ENCODE peak calls at places on chromosomes 6 and 20, in five cellular contexts. One of them, this sample, is unnamed.

GRCh38 chr6:158706369-158706982 is 56.6 kb downstream of the SYTL3 start:
- DNase-seq in endothelial cell: peak
- DNase-seq in CD4-positive, alpha-beta T cell: no peak
- DNase-seq in fibroblast of mammary gland: peak
- DNase-seq in fibroblast of villous mesenchyme: peak
- DNase-seq in this sample: no peak

GRCh38 chr6:21049572-21049971 is 515.3 kb downstream of the CDKAL1 start:
- DNase-seq in endothelial cell: no peak
- DNase-seq in CD4-positive, alpha-beta T cell: no peak
- DNase-seq in fibroblast of mammary gland: peak
- DNase-seq in fibroblast of villous mesenchyme: no peak
- DNase-seq in this sample: no peak

GRCh38 chr20:21189761-21190523 is 64.1 kb downstream of the KIZ start:
- DNase-seq in endothelial cell: no peak
- DNase-seq in CD4-positive, alpha-beta T cell: no peak
- DNase-seq in fibroblast of mammary gland: no peak
- DNase-seq in fibroblast of villous mesenchyme: peak
- DNase-seq in this sample: no peak

GRCh38 chr6:112745765-112746164 is 398.6 kb downstream of the RFPL4B start:
- DNase-seq in endothelial cell: no peak
- DNase-seq in CD4-positive, alpha-beta T cell: no peak
- DNase-seq in fibroblast of mammary gland: no peak
- DNase-seq in fibroblast of villous mesenchyme: no peak
- DNase-seq in this sample: no peak

GRCh38 chr6:47922391-47922790 is 140.6 kb downstream of the OPN5 start:
- DNase-seq in endothelial cell: no peak
- DNase-seq in CD4-positive, alpha-beta T cell: no peak
- DNase-seq in fibroblast of mammary gland: no peak
- DNase-seq in fibroblast of villous mesenchyme: no peak
- DNase-seq in this sample: no peak

GRCh38 chr20:4864292-4864691 is 137.0 kb downstream of the SLC23A2 start:
- DNase-seq in endothelial cell: no peak
- DNase-seq in CD4-positive, alpha-beta T cell: no peak
- DNase-seq in fibroblast of mammary gland: no peak
- DNase-seq in fibroblast of villous mesenchyme: no peak
- DNase-seq in this sample: no peak

GRCh38 chr20:266604-267562 is 9.4 kb downstream of the DEFB132 start:
- DNase-seq in endothelial cell: peak
- DNase-seq in CD4-positive, alpha-beta T cell: peak
- DNase-seq in fibroblast of mammary gland: peak
- DNase-seq in fibroblast of villous mesenchyme: peak
- DNase-seq in this sample: peak

GRCh38 chr20:51016521-51016920 is 6.4 kb downstream of the KCNG1 start:
- DNase-seq in endothelial cell: no peak
- DNase-seq in CD4-positive, alpha-beta T cell: no peak
- DNase-seq in fibroblast of mammary gland: no peak
- DNase-seq in fibroblast of villous mesenchyme: no peak
- DNase-seq in this sample: no peak

GRCh38 chr20:56439784-56440291 is 27.8 kb downstream of the CASS4 start:
- DNase-seq in endothelial cell: no peak
- DNase-seq in CD4-positive, alpha-beta T cell: no peak
- DNase-seq in fibroblast of mammary gland: peak
- DNase-seq in fibroblast of villous mesenchyme: peak
- DNase-seq in this sample: no peak

GRCh38 chr6:18515767-18516166 is 128.6 kb downstream of the RNF144B start:
- DNase-seq in endothelial cell: no peak
- DNase-seq in CD4-positive, alpha-beta T cell: no peak
- DNase-seq in fibroblast of mammary gland: no peak
- DNase-seq in fibroblast of villous mesenchyme: no peak
- DNase-seq in this sample: no peak

GRCh38 chr6:135423649-135424128 is 73.9 kb downstream of the AHI1 start:
- DNase-seq in endothelial cell: no peak
- DNase-seq in CD4-positive, alpha-beta T cell: no peak
- DNase-seq in fibroblast of mammary gland: peak
- DNase-seq in fibroblast of villous mesenchyme: peak
- DNase-seq in this sample: no peak
- TF ChIP-seq CTCF in endothelial cell: peak
- TF ChIP-seq CTCF in CD4-positive, alpha-beta T cell: peak
- TF ChIP-seq CTCF in fibroblast of mammary gland: peak
- TF ChIP-seq CTCF in fibroblast of villous mesenchyme: peak
- TF ChIP-seq CTCF in this sample: peak

DNA sequence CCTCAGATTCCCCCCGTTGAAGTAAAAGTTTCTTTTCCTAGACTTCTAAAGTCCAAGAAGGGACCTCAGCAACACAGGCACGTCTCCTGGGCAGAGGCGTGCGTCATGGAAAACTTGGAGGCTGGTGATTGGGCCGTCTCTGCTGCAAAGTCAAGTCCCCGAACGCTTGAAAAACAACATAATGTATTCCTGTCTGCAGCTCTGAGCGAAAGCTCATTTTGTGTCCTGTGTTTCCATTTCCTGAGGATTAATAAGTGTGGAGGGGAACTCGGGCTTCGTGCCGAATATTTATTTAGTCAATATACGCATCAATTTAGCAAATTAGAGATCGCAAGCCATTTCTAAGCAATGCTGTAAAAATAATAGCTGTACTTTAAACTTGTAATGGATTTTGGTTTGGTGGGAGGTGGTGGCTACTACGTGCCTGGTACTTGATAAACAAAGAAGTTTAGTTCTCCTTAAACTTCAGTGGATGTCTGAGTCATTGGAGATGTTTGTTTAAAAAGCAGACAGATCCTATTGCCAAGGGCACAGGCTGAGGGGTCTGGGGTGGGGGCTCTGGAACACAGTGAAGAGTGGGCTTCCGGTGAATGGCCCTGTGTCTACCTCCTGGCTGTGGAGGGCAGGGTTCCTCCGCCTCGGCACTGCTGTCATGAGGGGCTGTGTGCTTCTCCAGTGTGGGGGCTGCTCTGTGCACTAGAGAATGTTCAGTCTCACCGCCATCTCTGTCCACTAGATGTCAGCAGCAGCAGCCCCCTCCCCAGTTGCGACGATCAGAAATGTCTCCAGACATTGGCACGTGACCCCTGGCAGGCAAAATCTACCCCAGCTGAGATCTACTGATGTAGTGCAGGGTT is 21.8 kb downstream of the PCK1 start:
- DNase-seq in endothelial cell: peak
- DNase-seq in CD4-positive, alpha-beta T cell: no peak
- DNase-seq in fibroblast of mammary gland: peak
- DNase-seq in fibroblast of villous mesenchyme: peak
- DNase-seq in this sample: no peak
- TF ChIP-seq CTCF in endothelial cell: peak
- TF ChIP-seq CTCF in CD4-positive, alpha-beta T cell: no peak
- TF ChIP-seq CTCF in fibroblast of mammary gland: peak
- TF ChIP-seq CTCF in fibroblast of villous mesenchyme: peak
- TF ChIP-seq CTCF in this sample: peak

DNA sequence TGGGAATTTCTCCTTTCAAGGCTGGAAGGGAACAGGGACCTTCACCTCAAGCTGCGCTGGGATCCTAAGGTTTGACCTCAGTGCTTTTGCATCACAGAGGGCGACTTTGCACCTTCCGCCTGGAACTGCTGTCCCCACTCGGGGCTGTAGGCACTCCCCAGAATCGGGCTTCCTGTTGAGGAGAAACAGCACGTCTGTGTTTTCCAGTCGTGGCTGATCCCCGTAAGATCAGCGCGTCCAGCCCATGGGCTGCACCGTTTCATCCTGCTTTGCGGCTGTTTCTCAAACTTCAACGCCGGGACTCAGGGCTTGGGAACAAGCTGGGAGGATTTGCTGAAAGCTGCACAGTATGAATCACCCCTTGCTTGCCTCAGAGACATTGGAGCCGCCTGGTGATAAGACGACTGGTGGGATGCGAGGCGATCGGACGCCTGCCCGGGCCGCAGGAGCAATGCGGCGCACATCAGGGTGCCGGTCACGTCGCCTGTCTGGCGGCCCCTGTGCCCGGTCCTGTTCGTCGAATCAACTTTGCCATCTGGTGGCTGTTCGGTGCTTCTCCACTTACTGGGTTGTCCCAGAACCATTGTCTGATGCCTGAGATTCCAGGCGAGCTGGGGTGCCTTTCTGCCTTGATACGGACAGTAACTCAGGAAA is 53.6 kb upstream of the FRMD1 start:
- DNase-seq in endothelial cell: peak
- DNase-seq in CD4-positive, alpha-beta T cell: no peak
- DNase-seq in fibroblast of mammary gland: peak
- DNase-seq in fibroblast of villous mesenchyme: peak
- DNase-seq in this sample: no peak
- TF ChIP-seq CTCF in endothelial cell: no peak
- TF ChIP-seq CTCF in CD4-positive, alpha-beta T cell: no peak
- TF ChIP-seq CTCF in fibroblast of mammary gland: peak
- TF ChIP-seq CTCF in fibroblast of villous mesenchyme: peak
- TF ChIP-seq CTCF in this sample: peak

GRCh38 chr6:83707829-83708545 is 914 bp downstream of the SNAP91 start:
- DNase-seq in endothelial cell: peak
- DNase-seq in CD4-positive, alpha-beta T cell: no peak
- DNase-seq in fibroblast of mammary gland: no peak
- DNase-seq in fibroblast of villous mesenchyme: no peak
- DNase-seq in this sample: no peak
- TF ChIP-seq CTCF in endothelial cell: no peak
- TF ChIP-seq CTCF in CD4-positive, alpha-beta T cell: no peak
- TF ChIP-seq CTCF in fibroblast of mammary gland: no peak
- TF ChIP-seq CTCF in fibroblast of villous mesenchyme: no peak
- TF ChIP-seq CTCF in this sample: no peak

GRCh38 chr20:44717986-44718385 is 2.8 kb downstream of the CCN5 start:
- DNase-seq in endothelial cell: peak
- DNase-seq in CD4-positive, alpha-beta T cell: no peak
- DNase-seq in fibroblast of mammary gland: no peak
- DNase-seq in fibroblast of villous mesenchyme: no peak
- DNase-seq in this sample: no peak
- TF ChIP-seq CTCF in endothelial cell: peak
- TF ChIP-seq CTCF in CD4-positive, alpha-beta T cell: no peak
- TF ChIP-seq CTCF in fibroblast of mammary gland: peak
- TF ChIP-seq CTCF in fibroblast of villous mesenchyme: peak
- TF ChIP-seq CTCF in this sample: peak

DNA sequence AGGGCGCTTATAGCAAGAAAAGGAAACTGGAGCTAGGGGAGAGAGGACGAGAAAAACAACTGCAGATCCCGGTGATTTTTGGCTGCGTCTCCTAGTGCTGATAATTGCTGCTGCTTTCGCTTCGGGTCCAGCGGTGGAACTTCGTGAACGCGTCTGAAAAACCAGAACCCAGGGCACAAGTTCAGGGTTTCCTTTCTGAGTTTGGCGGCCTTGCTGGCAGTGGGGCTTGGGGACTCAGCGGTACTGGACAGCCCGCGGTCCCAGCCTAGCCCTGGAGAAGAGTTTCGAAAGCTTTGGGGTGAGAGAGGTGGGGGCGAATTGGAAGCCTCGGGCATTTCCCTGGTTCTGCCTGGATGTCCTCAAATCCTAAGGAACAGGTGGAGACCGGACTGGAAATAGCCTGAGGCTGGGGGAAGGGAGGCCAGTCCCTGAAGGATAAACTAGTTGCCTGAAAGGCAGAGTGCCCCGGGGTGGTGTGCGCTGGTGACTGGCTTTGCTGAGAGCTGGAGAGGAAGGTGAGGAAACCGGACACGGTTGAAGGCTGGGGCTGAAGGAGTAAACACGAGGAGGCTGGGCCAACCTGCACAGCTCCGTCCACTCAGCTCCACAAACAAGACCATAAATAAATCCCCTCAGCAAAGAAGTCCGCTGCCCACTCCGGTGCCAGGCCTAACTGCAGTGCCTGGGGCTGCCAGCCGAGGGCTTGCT is 857 bp downstream of the GMPR start:
- DNase-seq in endothelial cell: peak
- DNase-seq in CD4-positive, alpha-beta T cell: no peak
- DNase-seq in fibroblast of mammary gland: no peak
- DNase-seq in fibroblast of villous mesenchyme: peak
- DNase-seq in this sample: no peak
- TF ChIP-seq CTCF in endothelial cell: no peak
- TF ChIP-seq CTCF in CD4-positive, alpha-beta T cell: no peak
- TF ChIP-seq CTCF in fibroblast of mammary gland: no peak
- TF ChIP-seq CTCF in fibroblast of villous mesenchyme: peak
- TF ChIP-seq CTCF in this sample: peak

DNA sequence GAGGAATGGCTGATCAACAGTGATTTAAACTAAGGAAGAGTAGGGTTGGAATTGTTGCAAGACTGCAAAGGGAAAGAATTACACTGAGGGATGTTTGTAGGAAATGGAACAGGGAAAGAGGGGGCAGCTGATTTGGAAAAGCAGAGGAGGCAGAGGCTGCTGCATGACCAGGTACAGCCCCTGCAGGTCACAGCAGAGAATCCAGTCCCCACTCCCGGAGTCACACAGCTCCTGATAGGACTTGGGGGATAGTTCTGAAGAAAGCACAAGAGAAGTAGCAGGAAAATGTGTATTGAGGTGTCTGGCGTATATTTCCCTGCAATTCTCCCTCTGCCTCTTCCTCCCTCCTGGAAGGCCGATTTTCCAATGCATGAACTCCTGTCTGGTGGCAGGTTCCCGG is 92.5 kb upstream of the PDE10A start:
- DNase-seq in endothelial cell: no peak
- DNase-seq in CD4-positive, alpha-beta T cell: no peak
- DNase-seq in fibroblast of mammary gland: no peak
- DNase-seq in fibroblast of villous mesenchyme: no peak
- DNase-seq in this sample: no peak
- TF ChIP-seq CTCF in endothelial cell: no peak
- TF ChIP-seq CTCF in CD4-positive, alpha-beta T cell: no peak
- TF ChIP-seq CTCF in fibroblast of mammary gland: no peak
- TF ChIP-seq CTCF in fibroblast of villous mesenchyme: no peak
- TF ChIP-seq CTCF in this sample: no peak